ENCODE peak calls at places on chromosomes 16 and 17, in six cellular contexts. E is K562, U is HepG2, D is H1, H is GM12878, F is SK-N-SH. W is an unnamed sample.
A peak's percentile ranks its signal among the peaks of the same experiment; 100 is the strongest.

GRCh38 chr17:44968225-44969143 is at the start of gene C1QL1:
- DNase-seq in D (peak; percentile 68), F (peak; percentile 100), U (peak; percentile 84), E (peak; percentile 99), H (no peak), W (peak; percentile 83)

GRCh38 chr17:80545499-80545826 is 825 bp downstream of the RPTOR start:
- DNase-seq in H (no peak), D (no peak), F (no peak), U (no peak), E (peak; percentile 68), W (peak; percentile 47)

GRCh38 chr17:36768355-36768754 is 167.0 kb downstream of the MRM1 start:
- DNase-seq in E (peak; percentile 34), H (no peak), F (no peak), D (no peak), U (no peak), W (no peak)

GRCh38 chr17:59838196-59838911 is 54.4 kb downstream of the TUBD1 start:
- DNase-seq in F (no peak), U (no peak), D (no peak), E (no peak), H (no peak), W (no peak)

GRCh38 chr17:58641937-58642336 is 49.9 kb downstream of the TEX14 start:
- DNase-seq in U (no peak), F (no peak), E (no peak), H (no peak), D (no peak), W (no peak)

GRCh38 chr16:66717112-66717675 is 20.7 kb upstream of the CMTM4 start:
- DNase-seq in F (peak; percentile 69), H (no peak), D (no peak), E (peak; percentile 42), U (peak; percentile 64), W (no peak)

GRCh38 chr16:253833-254232 is 19.2 kb downstream of the FAM234A start:
- DNase-seq in U (no peak), D (no peak), E (no peak), H (no peak), F (no peak), W (no peak)

GRCh38 chr17:45430006-45430737 is 2.5 kb downstream of the ARHGAP27 start:
- DNase-seq in H (no peak), E (no peak), U (no peak), D (no peak), F (no peak), W (no peak)

GRCh38 chr17:73119631-73120030 is 27.1 kb upstream of the SLC39A11 start:
- DNase-seq in D (no peak), F (no peak), E (no peak), U (no peak), H (no peak), W (no peak)

GRCh38 chr17:42153919-42154491 is 784 bp downstream of the RAB5C start:
- DNase-seq in H (no peak), U (peak; percentile 71), E (peak; percentile 44), D (no peak), F (no peak), W (peak; percentile 49)

GRCh38 chr17:82767041-82767754 is 15.3 kb downstream of the TBCD start:
- DNase-seq in E (peak; percentile 42), F (peak; percentile 76), U (peak; percentile 49), D (no peak), H (no peak), W (peak; percentile 68)

GRCh38 chr17:35241520-35241919 is 1.4 kb upstream of the SLFN5 start:
- DNase-seq in E (no peak), F (no peak), D (no peak), H (no peak), U (no peak), W (no peak)

GRCh38 chr17:68318103-68318991 is 27.1 kb downstream of the ARSG start:
- DNase-seq in H (no peak), D (no peak), U (peak; percentile 87), F (no peak), E (no peak), W (peak; percentile 59)

GRCh38 chr17:78527345-78527744 is 49.9 kb downstream of the DNAH17 start:
- DNase-seq in D (no peak), E (no peak), F (no peak), H (no peak), U (no peak), W (no peak)

GRCh38 chr17:7015587-7016020 is 3.2 kb downstream of the RNASEK start:
- DNase-seq in F (no peak), H (no peak), D (no peak), E (no peak), U (no peak), W (no peak)

GRCh38 chr17:14351493-14351892 is 50.6 kb downstream of the HS3ST3B1 start:
- DNase-seq in U (no peak), H (no peak), F (no peak), E (no peak), D (no peak), W (peak; percentile 1)

GRCh38 chr17:57645950-57646686 is 99.0 kb downstream of the CCDC182 start:
- DNase-seq in U (no peak), F (no peak), H (no peak), E (no peak), D (no peak), W (peak; percentile 68)

GRCh38 chr17:73262676-73263642 is 1.3 kb upstream of the CPSF4L start:
- DNase-seq in U (peak; percentile 80), F (peak; percentile 66), D (no peak), H (no peak), E (no peak), W (no peak)

GRCh38 chr17:7440113-7440822 is 956 bp downstream of the FGF11 start:
- DNase-seq in D (no peak), H (no peak), U (no peak), F (peak; percentile 93), E (peak; percentile 28), W (peak; percentile 46)

GRCh38 chr17:40724656-40725055 is 21.1 kb upstream of the KRT24 start:
- DNase-seq in E (no peak), H (no peak), F (no peak), D (no peak), U (no peak), W (no peak)

GRCh38 chr17:2027528-2028233 is 2.3 kb upstream of the DPH1 start:
- DNase-seq in E (no peak), H (no peak), F (no peak), D (no peak), U (no peak), W (no peak)
- TF ChIP-seq GABPA in E (no peak), H (no peak), F (no peak), D (no peak), U (no peak), W (no peak)

GRCh38 chr16:30370444-30371247 is at the start of gene TBC1D10B:
- DNase-seq in H (peak; percentile 100), E (peak; percentile 92), U (peak; percentile 100), D (peak; percentile 100), F (peak; percentile 93), W (peak; percentile 100)

GRCh38 chr16:30369938-30370443 is 303 bp downstream of the TBC1D10B start:
- DNase-seq in U (no peak), H (no peak), D (no peak), F (no peak), E (peak; percentile 87), W (no peak)

GRCh38 chr16:30368122-30368791 is 2.0 kb downstream of the TBC1D10B start:
- DNase-seq in E (no peak), D (no peak), U (no peak), F (no peak), H (no peak), W (no peak)

GRCh38 chr16:30368792-30369090 is 1.6 kb downstream of the TBC1D10B start:
- DNase-seq in U (no peak), E (no peak), D (no peak), H (no peak), F (no peak), W (no peak)

DNA sequence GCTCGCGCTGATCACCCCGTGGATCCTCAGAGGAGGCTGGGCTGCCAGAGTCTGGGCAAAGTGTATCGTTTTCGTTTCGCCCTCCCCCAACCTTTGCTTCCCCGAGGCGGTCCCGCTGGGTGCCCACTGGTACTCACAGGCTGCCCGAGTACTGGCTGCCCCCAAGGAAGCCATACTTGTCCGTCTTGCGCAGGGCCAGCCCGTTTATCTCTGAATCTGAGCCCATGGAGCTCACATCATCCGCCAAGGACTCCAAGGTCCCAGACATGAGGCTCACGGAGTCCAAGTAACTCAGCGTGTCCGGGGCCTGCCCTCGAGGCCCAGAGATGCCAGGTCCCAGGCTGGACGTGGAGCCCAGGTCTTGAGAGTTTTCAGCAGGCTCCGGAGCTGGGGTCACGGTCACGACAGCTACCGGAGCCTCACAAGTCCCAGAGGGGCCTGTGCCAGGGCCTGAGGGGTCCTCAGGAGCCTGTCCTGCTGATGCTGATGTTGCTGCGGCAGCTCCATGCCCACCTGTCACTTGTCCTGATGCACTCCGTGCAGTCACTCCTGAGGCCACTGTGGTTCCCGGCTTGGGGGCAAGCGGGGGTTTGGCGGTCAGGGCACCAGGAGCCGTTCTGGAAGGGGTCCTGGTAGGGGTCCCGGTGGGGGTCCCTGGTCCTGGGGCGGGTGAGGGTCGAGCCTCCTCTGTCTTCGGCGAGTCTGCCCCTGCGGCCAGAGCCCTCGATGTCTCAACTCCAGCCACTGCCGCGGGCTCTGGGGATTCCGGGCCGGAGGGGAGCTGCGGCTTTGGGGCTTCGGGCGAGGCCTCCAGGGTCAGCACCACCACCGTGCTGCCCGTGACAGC is 980 bp downstream of the TBC1D10B start:
- DNase-seq in F (no peak), H (no peak), D (no peak), U (no peak), E (no peak), W (no peak)
- TF ChIP-seq GABPA in F (no peak), H (no peak), D (no peak), U (no peak), E (no peak), W (no peak)

GRCh38 chr17:70517808-70518207 is 348.5 kb downstream of the KCNJ2 start:
- DNase-seq in H (no peak), E (no peak), D (no peak), F (no peak), U (no peak), W (no peak)

GRCh38 chr17:70519300-70519699 is 350.0 kb downstream of the KCNJ2 start:
- DNase-seq in U (no peak), D (no peak), H (no peak), F (no peak), E (no peak), W (no peak)

GRCh38 chr17:70523407-70523806 is 354.1 kb downstream of the KCNJ2 start:
- DNase-seq in H (no peak), F (no peak), E (no peak), D (no peak), U (no peak), W (no peak)

GRCh38 chr17:70520447-70520846 is 351.1 kb downstream of the KCNJ2 start:
- DNase-seq in U (no peak), F (no peak), D (no peak), H (no peak), E (no peak), W (no peak)

DNA sequence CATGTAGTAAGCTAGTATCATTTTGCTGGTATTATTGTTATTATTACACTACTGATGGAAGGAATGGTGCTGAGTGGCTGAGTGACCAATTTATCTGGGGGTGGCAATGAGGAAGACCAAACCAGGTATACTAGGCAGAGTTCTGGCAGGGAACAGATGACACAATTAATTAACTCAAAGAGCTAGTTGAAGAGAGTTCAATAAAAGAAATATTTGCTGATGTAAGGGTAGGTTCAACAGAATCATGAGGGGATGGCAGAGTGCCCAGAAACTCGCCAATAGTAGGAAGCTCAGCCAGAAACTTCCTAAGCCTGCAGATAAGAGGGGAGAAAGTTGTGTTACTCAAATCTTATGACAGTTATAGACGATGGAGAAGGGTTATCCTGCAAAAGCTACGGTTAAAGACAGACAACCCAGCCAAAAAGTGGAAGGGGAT is 352.5 kb downstream of the KCNJ2 start:
- DNase-seq in H (no peak), U (no peak), D (no peak), F (no peak), E (no peak), W (no peak)
- TF ChIP-seq GABPA in H (no peak), U (no peak), D (no peak), F (no peak), E (no peak), W (no peak)

GRCh38 chr17:49016775-49017463 is 19.7 kb downstream of the IGF2BP1 start:
- DNase-seq in E (no peak), U (no peak), H (no peak), F (peak; percentile 73), D (no peak), W (no peak)
- TF ChIP-seq GABPA in E (no peak), U (no peak), H (no peak), F (no peak), D (no peak), W (no peak)